ENCODE peak calls at places on chromosomes 16 and 17, in five cellular contexts. One of them, this sample, is unnamed.

GRCh38 chr17:32971171-32971570 is 20.5 kb upstream of the SPACA3 start:
- DNase-seq in fibroblast of lung: no peak
- DNase-seq in HepG2: no peak
- DNase-seq in SK-N-SH: no peak
- DNase-seq in IMR-90: no peak
- DNase-seq in this sample: no peak

GRCh38 chr17:50056961-50057330 is 1.0 kb downstream of the ITGA3 start:
- DNase-seq in fibroblast of lung: peak; percentile 63
- DNase-seq in HepG2: no peak
- DNase-seq in SK-N-SH: no peak
- DNase-seq in IMR-90: peak; percentile 64
- DNase-seq in this sample: peak; percentile 85

GRCh38 chr16:88856122-88856827 is 472 bp downstream of the GALNS start:
- DNase-seq in fibroblast of lung: no peak
- DNase-seq in HepG2: no peak
- DNase-seq in SK-N-SH: no peak
- DNase-seq in IMR-90: no peak
- DNase-seq in this sample: peak; percentile 76

GRCh38 chr17:2435181-2435741 is 34.4 kb upstream of the MNT start:
- DNase-seq in fibroblast of lung: no peak
- DNase-seq in HepG2: no peak
- DNase-seq in SK-N-SH: peak; percentile 46
- DNase-seq in IMR-90: peak; percentile 31
- DNase-seq in this sample: peak; percentile 85

GRCh38 chr17:83012873-83013778 is 66.3 kb upstream of the METRNL start:
- DNase-seq in fibroblast of lung: peak; percentile 95
- DNase-seq in HepG2: no peak
- DNase-seq in SK-N-SH: peak; percentile 41
- DNase-seq in IMR-90: peak; percentile 97
- DNase-seq in this sample: peak; percentile 36

GRCh38 chr17:58577696-58578095 is 63.3 kb upstream of the MTMR4 start:
- DNase-seq in fibroblast of lung: peak; percentile 51
- DNase-seq in HepG2: peak; percentile 52
- DNase-seq in SK-N-SH: peak; percentile 56
- DNase-seq in IMR-90: peak; percentile 36
- DNase-seq in this sample: peak; percentile 86

GRCh38 chr16:8959921-8960787 is 3.6 kb downstream of the USP7 start:
- DNase-seq in fibroblast of lung: peak; percentile 29
- DNase-seq in HepG2: peak; percentile 98
- DNase-seq in SK-N-SH: peak; percentile 52
- DNase-seq in IMR-90: peak; percentile 37
- DNase-seq in this sample: peak; percentile 56

GRCh38 chr17:77423589-77424451 is 283.1 kb downstream of the SEC14L1 start:
- DNase-seq in fibroblast of lung: peak; percentile 99
- DNase-seq in HepG2: no peak
- DNase-seq in SK-N-SH: peak; percentile 73
- DNase-seq in IMR-90: peak; percentile 98
- DNase-seq in this sample: no peak

GRCh38 chr16:74455213-74455612 is 33.9 kb upstream of the CLEC18B start:
- DNase-seq in fibroblast of lung: peak; percentile 53
- DNase-seq in HepG2: peak; percentile 27
- DNase-seq in SK-N-SH: no peak
- DNase-seq in IMR-90: peak; percentile 40
- DNase-seq in this sample: no peak

GRCh38 chr17:21013983-21014382 is 28.8 kb downstream of the USP22 start:
- DNase-seq in fibroblast of lung: no peak
- DNase-seq in HepG2: no peak
- DNase-seq in SK-N-SH: no peak
- DNase-seq in IMR-90: no peak
- DNase-seq in this sample: no peak

GRCh38 chr17:63645775-63646491 is 23.7 kb downstream of the MAP3K3 start:
- DNase-seq in fibroblast of lung: no peak
- DNase-seq in HepG2: no peak
- DNase-seq in SK-N-SH: no peak
- DNase-seq in IMR-90: no peak
- DNase-seq in this sample: peak; percentile 33

GRCh38 chr17:16251043-16251442 is 34.0 kb downstream of the PIGL start:
- DNase-seq in fibroblast of lung: no peak
- DNase-seq in HepG2: no peak
- DNase-seq in SK-N-SH: no peak
- DNase-seq in IMR-90: no peak
- DNase-seq in this sample: no peak

GRCh38 chr16:642189-643049 is 791 bp downstream of the MCRIP2 start:
- DNase-seq in fibroblast of lung: no peak
- DNase-seq in HepG2: peak; percentile 60
- DNase-seq in SK-N-SH: peak; percentile 70
- DNase-seq in IMR-90: no peak
- DNase-seq in this sample: peak; percentile 79

GRCh38 chr17:57442914-57443571 is 186.7 kb downstream of the MSI2 start:
- DNase-seq in fibroblast of lung: peak; percentile 21
- DNase-seq in HepG2: no peak
- DNase-seq in SK-N-SH: no peak
- DNase-seq in IMR-90: no peak
- DNase-seq in this sample: no peak

GRCh38 chr17:21295036-21295952 is 10.8 kb downstream of the MAP2K3 start:
- DNase-seq in fibroblast of lung: no peak
- DNase-seq in HepG2: no peak
- DNase-seq in SK-N-SH: peak; percentile 79
- DNase-seq in IMR-90: peak; percentile 59
- DNase-seq in this sample: no peak

GRCh38 chr17:54408741-54409140 is 491.9 kb upstream of the TOM1L1 start:
- DNase-seq in fibroblast of lung: no peak
- DNase-seq in HepG2: no peak
- DNase-seq in SK-N-SH: no peak
- DNase-seq in IMR-90: no peak
- DNase-seq in this sample: no peak

GRCh38 chr17:62625184-62625869 is 2.1 kb upstream of the MRC2 start:
- DNase-seq in fibroblast of lung: no peak
- DNase-seq in HepG2: no peak
- DNase-seq in SK-N-SH: peak; percentile 9
- DNase-seq in IMR-90: no peak
- DNase-seq in this sample: no peak

GRCh38 chr17:41865596-41865893 is 322 bp upstream of the KLHL11 start:
- DNase-seq in fibroblast of lung: no peak
- DNase-seq in HepG2: no peak
- DNase-seq in SK-N-SH: no peak
- DNase-seq in IMR-90: no peak
- DNase-seq in this sample: no peak

GRCh38 chr16:4313563-4314531 is 2.0 kb upstream of the GLIS2 start:
- DNase-seq in fibroblast of lung: peak; percentile 34
- DNase-seq in HepG2: peak; percentile 92
- DNase-seq in SK-N-SH: peak; percentile 79
- DNase-seq in IMR-90: no peak
- DNase-seq in this sample: peak; percentile 93

GRCh38 chr17:76793775-76794174 is 55.9 kb downstream of the MFSD11 start:
- DNase-seq in fibroblast of lung: no peak
- DNase-seq in HepG2: peak; percentile 53
- DNase-seq in SK-N-SH: peak; percentile 61
- DNase-seq in IMR-90: peak; percentile 23
- DNase-seq in this sample: peak; percentile 80

GRCh38 chr17:61980535-61980934 is 52.8 kb upstream of the INTS2 start:
- DNase-seq in fibroblast of lung: no peak
- DNase-seq in HepG2: no peak
- DNase-seq in SK-N-SH: no peak
- DNase-seq in IMR-90: no peak
- DNase-seq in this sample: no peak

GRCh38 chr16:53465606-53466290 is 31.5 kb downstream of the RBL2 start:
- DNase-seq in fibroblast of lung: peak; percentile 82
- DNase-seq in HepG2: no peak
- DNase-seq in SK-N-SH: no peak
- DNase-seq in IMR-90: peak; percentile 80
- DNase-seq in this sample: no peak

GRCh38 chr16:11254913-11255736 is 879 bp downstream of the SOCS1 start:
- DNase-seq in fibroblast of lung: peak; percentile 40
- DNase-seq in HepG2: no peak
- DNase-seq in SK-N-SH: peak; percentile 73
- DNase-seq in IMR-90: peak; percentile 34
- DNase-seq in this sample: peak; percentile 58

GRCh38 chr17:41734139-41734948 is at the start of gene HAP1:
- DNase-seq in fibroblast of lung: peak; percentile 17
- DNase-seq in HepG2: no peak
- DNase-seq in SK-N-SH: peak; percentile 83
- DNase-seq in IMR-90: peak; percentile 8
- DNase-seq in this sample: peak; percentile 94

GRCh38 chr16:3013491-3013951 is 798 bp downstream of the CLDN9 start:
- DNase-seq in fibroblast of lung: no peak
- DNase-seq in HepG2: no peak
- DNase-seq in SK-N-SH: no peak
- DNase-seq in IMR-90: no peak
- DNase-seq in this sample: peak; percentile 82

GRCh38 chr16:23432176-23433128 is 20.5 kb downstream of the COG7 start:
- DNase-seq in fibroblast of lung: no peak
- DNase-seq in HepG2: peak; percentile 46
- DNase-seq in SK-N-SH: peak; percentile 22
- DNase-seq in IMR-90: peak; percentile 37
- DNase-seq in this sample: no peak

GRCh38 chr16:14331020-14331419 is 259.9 kb downstream of the MRTFB start:
- DNase-seq in fibroblast of lung: no peak
- DNase-seq in HepG2: no peak
- DNase-seq in SK-N-SH: no peak
- DNase-seq in IMR-90: no peak
- DNase-seq in this sample: no peak

GRCh38 chr17:14301279-14301760 is 439 bp downstream of the HS3ST3B1 start:
- DNase-seq in fibroblast of lung: no peak
- DNase-seq in HepG2: no peak
- DNase-seq in SK-N-SH: peak; percentile 58
- DNase-seq in IMR-90: no peak
- DNase-seq in this sample: no peak

GRCh38 chr16:84069540-84069939 is 26.9 kb upstream of the SLC38A8 start:
- DNase-seq in fibroblast of lung: no peak
- DNase-seq in HepG2: no peak
- DNase-seq in SK-N-SH: no peak
- DNase-seq in IMR-90: no peak
- DNase-seq in this sample: no peak

GRCh38 chr16:83762141-83763024 is 45.4 kb upstream of the HSBP1 start:
- DNase-seq in fibroblast of lung: no peak
- DNase-seq in HepG2: no peak
- DNase-seq in SK-N-SH: no peak
- DNase-seq in IMR-90: no peak
- DNase-seq in this sample: no peak

GRCh38 chr16:27242868-27243590 is 25.5 kb downstream of the NSMCE1 start:
- DNase-seq in fibroblast of lung: peak; percentile 98
- DNase-seq in HepG2: peak; percentile 83
- DNase-seq in SK-N-SH: no peak
- DNase-seq in IMR-90: peak; percentile 98
- DNase-seq in this sample: peak; percentile 53

GRCh38 chr16:23060458-23061320 is 88.6 kb downstream of the USP31 start:
- DNase-seq in fibroblast of lung: peak; percentile 79
- DNase-seq in HepG2: peak; percentile 89
- DNase-seq in SK-N-SH: peak; percentile 75
- DNase-seq in IMR-90: peak; percentile 77
- DNase-seq in this sample: peak; percentile 87

DNA sequence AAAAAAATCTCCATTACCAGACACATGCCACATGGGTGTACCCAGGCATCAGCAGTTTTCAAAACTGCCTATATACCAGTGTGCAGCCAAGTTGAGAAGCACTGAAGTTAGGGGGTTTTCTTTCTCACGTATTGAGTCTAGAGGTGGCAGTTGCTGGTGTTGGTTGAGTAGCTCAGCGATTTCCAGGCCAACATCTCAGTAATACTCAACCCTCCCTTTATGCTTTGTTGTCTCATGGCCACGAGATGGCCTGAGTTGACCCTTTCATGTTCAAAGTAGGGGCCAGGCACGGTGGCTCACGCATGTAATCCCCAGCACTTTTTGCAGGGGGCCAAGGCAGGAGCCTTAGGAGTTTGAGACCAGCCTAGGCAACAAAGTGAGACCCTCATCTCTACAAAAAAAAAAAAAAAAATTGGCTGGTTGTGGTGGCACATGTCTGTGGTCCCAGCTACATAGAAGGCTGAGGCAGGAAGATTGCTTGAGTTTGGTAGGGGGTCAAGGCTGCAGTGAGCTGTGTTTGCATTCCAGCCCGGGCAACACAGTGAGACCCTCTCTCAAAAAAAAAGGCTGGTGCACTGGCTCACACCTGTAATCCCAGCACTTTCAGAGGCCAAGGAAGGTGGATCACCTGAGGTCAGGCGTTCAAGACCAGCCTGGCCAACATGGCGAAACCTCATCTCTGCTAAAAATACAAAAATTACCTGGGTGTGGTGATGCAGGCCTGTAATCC is 10.8 kb downstream of the LRRC3C start:
- DNase-seq in fibroblast of lung: no peak
- DNase-seq in HepG2: peak; percentile 67
- DNase-seq in SK-N-SH: no peak
- DNase-seq in IMR-90: no peak
- DNase-seq in this sample: peak; percentile 39
- TF ChIP-seq CTCF in fibroblast of lung: no peak
- TF ChIP-seq CTCF in HepG2: peak; percentile 68
- TF ChIP-seq CTCF in SK-N-SH: no peak
- TF ChIP-seq CTCF in IMR-90: no peak
- TF ChIP-seq CTCF in this sample: no peak

DNA sequence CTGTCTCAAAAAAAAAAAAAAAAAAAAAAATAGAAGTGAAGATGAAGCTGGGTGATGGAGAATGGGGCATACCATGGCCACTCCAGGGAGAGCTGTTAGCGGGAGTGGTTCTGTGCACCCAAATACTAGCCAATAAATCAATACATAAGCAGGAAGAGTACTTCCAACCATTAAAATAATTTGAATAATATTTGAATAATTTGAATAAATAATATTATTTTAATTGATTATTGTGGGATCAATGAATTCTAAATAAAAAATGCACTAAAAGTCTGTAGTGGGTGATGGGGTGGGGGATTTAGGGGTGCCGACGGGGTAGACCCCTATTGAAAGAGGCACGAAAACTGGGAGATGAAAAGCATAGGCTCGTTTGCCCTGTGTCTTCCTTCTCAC is 41.4 kb upstream of the CMIP start:
- DNase-seq in fibroblast of lung: no peak
- DNase-seq in HepG2: no peak
- DNase-seq in SK-N-SH: no peak
- DNase-seq in IMR-90: no peak
- DNase-seq in this sample: no peak
- H3K9ac ChIP-seq in fibroblast of lung: no peak overlapping the region
- H3K9ac ChIP-seq in HepG2: no peak overlapping the region
- H3K9ac ChIP-seq in SK-N-SH: no peak overlapping the region
- H3K9ac ChIP-seq in IMR-90: no peak overlapping the region
- H3K9ac ChIP-seq in this sample: no peak overlapping the region

GRCh38 chr17:65093930-65094329 is 37.4 kb upstream of the GNA13 start:
- DNase-seq in fibroblast of lung: no peak
- DNase-seq in HepG2: no peak
- DNase-seq in SK-N-SH: no peak
- DNase-seq in IMR-90: no peak
- DNase-seq in this sample: peak; percentile 55
- TF ChIP-seq CTCF in fibroblast of lung: peak; percentile 14
- TF ChIP-seq CTCF in HepG2: no peak
- TF ChIP-seq CTCF in SK-N-SH: peak; percentile 37
- TF ChIP-seq CTCF in IMR-90: peak; percentile 22
- TF ChIP-seq CTCF in this sample: peak; percentile 66

DNA sequence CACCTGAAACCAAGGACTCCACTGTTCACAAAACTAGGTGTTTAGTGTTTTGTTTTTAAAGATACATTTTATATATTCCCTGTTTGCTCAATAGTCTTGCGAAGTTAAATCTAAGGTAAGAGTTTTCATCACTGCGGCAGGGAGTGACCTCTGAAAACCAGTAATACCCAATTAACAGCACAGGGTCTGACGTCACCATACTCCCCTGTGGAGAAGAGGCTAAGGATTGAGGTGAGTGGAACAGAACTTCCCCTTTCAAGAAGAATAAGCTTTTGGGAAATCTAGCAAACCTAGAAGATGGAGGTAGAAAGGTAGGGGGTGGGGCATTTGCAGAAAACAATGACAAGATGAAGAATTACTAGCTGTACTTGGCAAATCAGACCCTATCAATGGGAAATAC is 120.7 kb downstream of the CDH8 start:
- DNase-seq in fibroblast of lung: no peak
- DNase-seq in HepG2: no peak
- DNase-seq in SK-N-SH: no peak
- DNase-seq in IMR-90: no peak
- DNase-seq in this sample: no peak
- H3K9ac ChIP-seq in fibroblast of lung: no peak overlapping the region
- H3K9ac ChIP-seq in HepG2: no peak overlapping the region
- H3K9ac ChIP-seq in SK-N-SH: no peak overlapping the region
- H3K9ac ChIP-seq in IMR-90: no peak overlapping the region
- H3K9ac ChIP-seq in this sample: no peak overlapping the region

This sample was measured in endodermal cell.